ENCODE peak calls at places on chromosome 11, in four cellular contexts. F, U, Q and R are unnamed samples.

GRCh38 chr11:11022126-11022730 is 164.4 kb upstream of the ZBED5 start:
- DNase-seq in Q (no peak), U (peak; percentile 15), F (no peak), R (peak; percentile 54)

GRCh38 chr11:25838918-25839611 is 492.9 kb upstream of the ANO3 start:
- DNase-seq in Q (no peak), U (no peak), F (no peak), R (no peak)

GRCh38 chr11:7892751-7893356 is 38.2 kb downstream of the OR10A6 start:
- DNase-seq in F (no peak), U (peak; percentile 68), Q (no peak), R (peak; percentile 79)

GRCh38 chr11:17552392-17553248 is 5.6 kb downstream of the OTOG start:
- DNase-seq in U (no peak), Q (no peak), F (no peak), R (no peak)

GRCh38 chr11:101863361-101863760 is 51.4 kb upstream of the CEP126 start:
- DNase-seq in Q (no peak), F (no peak), U (no peak), R (peak; percentile 68)

GRCh38 chr11:129881570-129882170 is 13.7 kb downstream of the NFRKB start:
- DNase-seq in F (peak; percentile 53), U (peak; percentile 42), Q (peak; percentile 20), R (peak; percentile 66)

GRCh38 chr11:77081976-77082836 is 15.4 kb downstream of the CAPN5 start:
- DNase-seq in Q (no peak), U (no peak), F (no peak), R (no peak)

GRCh38 chr11:18322818-18323570 is 627 bp downstream of the GTF2H1 start:
- DNase-seq in U (peak; percentile 34), Q (no peak), F (no peak), R (no peak)

GRCh38 chr11:71250512-71251158 is 1.7 kb downstream of the SHANK2 start:
- DNase-seq in Q (no peak), U (no peak), F (no peak), R (no peak)

GRCh38 chr11:69497221-69497787 is 15.8 kb downstream of the LINC01488 start:
- DNase-seq in F (no peak), U (no peak), Q (no peak), R (peak; percentile 92)

GRCh38 chr11:44264761-44265160 is 45.2 kb downstream of the ALX4 start:
- DNase-seq in U (no peak), F (no peak), Q (no peak), R (no peak)

GRCh38 chr11:75714211-75714610 is 3.4 kb upstream of the MOGAT2 start:
- DNase-seq in Q (no peak), F (no peak), U (no peak), R (no peak)

GRCh38 chr11:2761131-2762030 is 61.6 kb upstream of the KCNQ1OT1 start:
- DNase-seq in Q (no peak), F (no peak), U (no peak), R (no peak)

GRCh38 chr11:29005401-29005980 is 897.3 kb downstream of the METTL15 start:
- DNase-seq in F (no peak), U (no peak), Q (no peak), R (no peak)

GRCh38 chr11:134634897-134635831 is 223.1 kb upstream of the B3GAT1 start:
- DNase-seq in Q (no peak), F (no peak), U (no peak), R (no peak)

GRCh38 chr11:77560605-77561004 is 29.1 kb upstream of the AQP11 start:
- DNase-seq in Q (no peak), F (no peak), U (no peak), R (no peak)

GRCh38 chr11:119222308-119222707 is 16.2 kb downstream of the CBL start:
- DNase-seq in F (no peak), Q (peak; percentile 47), U (no peak), R (peak; percentile 71)

GRCh38 chr11:131591051-131591461 is 220.6 kb downstream of the NTM start:
- DNase-seq in Q (no peak), F (no peak), U (peak; percentile 73), R (no peak)

GRCh38 chr11:3057069-3057963 is at the start of gene CARS1:
- DNase-seq in F (peak; percentile 96), U (peak; percentile 93), Q (peak; percentile 66), R (peak; percentile 89)

GRCh38 chr11:123577081-123577598 is 77.3 kb downstream of the SCN3B start:
- DNase-seq in Q (no peak), U (peak; percentile 80), F (peak; percentile 83), R (peak; percentile 74)

GRCh38 chr11:48036011-48036410 is 55.7 kb downstream of the PTPRJ start:
- DNase-seq in U (peak; percentile 27), F (no peak), Q (no peak), R (no peak)